ENCODE peak calls at places on chromosomes 13 and 19, in four cellular contexts. One of them, this sample, is unnamed.

GRCh38 chr19:6239401-6239844 is 40.4 kb downstream of the MLLT1 start:
- DNase-seq in NCI-H1436: no peak
- DNase-seq in aorta: peak
- DNase-seq in activated CD8-positive, alpha-beta memory T cell treated with anti-CD3 and anti-CD28 coated beads, Interleukin-2, amount 50 U/mL, for 48 hours: no peak
- DNase-seq in this sample: no peak

GRCh38 chr13:96020155-96020575 is 33.0 kb downstream of the UGGT2 start:
- DNase-seq in NCI-H1436: peak
- DNase-seq in aorta: no peak
- DNase-seq in activated CD8-positive, alpha-beta memory T cell treated with anti-CD3 and anti-CD28 coated beads, Interleukin-2, amount 50 U/mL, for 48 hours: no peak
- DNase-seq in this sample: peak

GRCh38 chr13:90623318-90624011 is 724.0 kb upstream of the MIR17HG start:
- DNase-seq in NCI-H1436: no peak
- DNase-seq in aorta: no peak
- DNase-seq in activated CD8-positive, alpha-beta memory T cell treated with anti-CD3 and anti-CD28 coated beads, Interleukin-2, amount 50 U/mL, for 48 hours: no peak
- DNase-seq in this sample: no peak

GRCh38 chr13:51000576-51001260 is 91.1 kb downstream of the RNASEH2B start:
- DNase-seq in NCI-H1436: peak
- DNase-seq in aorta: no peak
- DNase-seq in activated CD8-positive, alpha-beta memory T cell treated with anti-CD3 and anti-CD28 coated beads, Interleukin-2, amount 50 U/mL, for 48 hours: no peak
- DNase-seq in this sample: no peak

GRCh38 chr13:33582121-33582520 is 235.8 kb upstream of the RFC3 start:
- DNase-seq in NCI-H1436: no peak
- DNase-seq in aorta: no peak
- DNase-seq in activated CD8-positive, alpha-beta memory T cell treated with anti-CD3 and anti-CD28 coated beads, Interleukin-2, amount 50 U/mL, for 48 hours: no peak
- DNase-seq in this sample: no peak

GRCh38 chr19:45764487-45764886 is 4.6 kb downstream of the SIX5 start:
- DNase-seq in NCI-H1436: no peak
- DNase-seq in aorta: no peak
- DNase-seq in activated CD8-positive, alpha-beta memory T cell treated with anti-CD3 and anti-CD28 coated beads, Interleukin-2, amount 50 U/mL, for 48 hours: no peak
- DNase-seq in this sample: peak

GRCh38 chr19:48608798-48609263 is 2.3 kb downstream of the SPACA4 start:
- DNase-seq in NCI-H1436: peak
- DNase-seq in aorta: no peak
- DNase-seq in activated CD8-positive, alpha-beta memory T cell treated with anti-CD3 and anti-CD28 coated beads, Interleukin-2, amount 50 U/mL, for 48 hours: no peak
- DNase-seq in this sample: peak

GRCh38 chr13:66914155-66914554 is 316.0 kb downstream of the PCDH9 start:
- DNase-seq in NCI-H1436: no peak
- DNase-seq in aorta: no peak
- DNase-seq in activated CD8-positive, alpha-beta memory T cell treated with anti-CD3 and anti-CD28 coated beads, Interleukin-2, amount 50 U/mL, for 48 hours: no peak
- DNase-seq in this sample: no peak

GRCh38 chr19:13035820-13036365 is 40.6 kb downstream of the NFIX start:
- DNase-seq in NCI-H1436: no peak
- DNase-seq in aorta: no peak
- DNase-seq in activated CD8-positive, alpha-beta memory T cell treated with anti-CD3 and anti-CD28 coated beads, Interleukin-2, amount 50 U/mL, for 48 hours: no peak
- DNase-seq in this sample: no peak

GRCh38 chr19:46180701-46181385 is 32.8 kb downstream of the IGFL2 start:
- DNase-seq in NCI-H1436: no peak
- DNase-seq in aorta: no peak
- DNase-seq in activated CD8-positive, alpha-beta memory T cell treated with anti-CD3 and anti-CD28 coated beads, Interleukin-2, amount 50 U/mL, for 48 hours: no peak
- DNase-seq in this sample: no peak

GRCh38 chr19:4965061-4965460 is 3.9 kb upstream of the KDM4B start:
- DNase-seq in NCI-H1436: no peak
- DNase-seq in aorta: no peak
- DNase-seq in activated CD8-positive, alpha-beta memory T cell treated with anti-CD3 and anti-CD28 coated beads, Interleukin-2, amount 50 U/mL, for 48 hours: no peak
- DNase-seq in this sample: no peak

GRCh38 chr19:41420101-41420880 is 6.9 kb downstream of the B3GNT8 start:
- DNase-seq in NCI-H1436: no peak
- DNase-seq in aorta: no peak
- DNase-seq in activated CD8-positive, alpha-beta memory T cell treated with anti-CD3 and anti-CD28 coated beads, Interleukin-2, amount 50 U/mL, for 48 hours: no peak
- DNase-seq in this sample: no peak

GRCh38 chr13:96542986-96543385 is 451.3 kb downstream of the OXGR1 start:
- DNase-seq in NCI-H1436: no peak
- DNase-seq in aorta: no peak
- DNase-seq in activated CD8-positive, alpha-beta memory T cell treated with anti-CD3 and anti-CD28 coated beads, Interleukin-2, amount 50 U/mL, for 48 hours: no peak
- DNase-seq in this sample: no peak

GRCh38 chr13:49367640-49368431 is 76.0 kb downstream of the CAB39L start:
- DNase-seq in NCI-H1436: no peak
- DNase-seq in aorta: no peak
- DNase-seq in activated CD8-positive, alpha-beta memory T cell treated with anti-CD3 and anti-CD28 coated beads, Interleukin-2, amount 50 U/mL, for 48 hours: no peak
- DNase-seq in this sample: no peak

GRCh38 chr13:21435710-21436151 is 23.4 kb downstream of the ZDHHC20 start:
- DNase-seq in NCI-H1436: no peak
- DNase-seq in aorta: no peak
- DNase-seq in activated CD8-positive, alpha-beta memory T cell treated with anti-CD3 and anti-CD28 coated beads, Interleukin-2, amount 50 U/mL, for 48 hours: peak
- DNase-seq in this sample: no peak

GRCh38 chr19:51710163-51710562 is 13.6 kb downstream of the HAS1 start:
- DNase-seq in NCI-H1436: no peak
- DNase-seq in aorta: no peak
- DNase-seq in activated CD8-positive, alpha-beta memory T cell treated with anti-CD3 and anti-CD28 coated beads, Interleukin-2, amount 50 U/mL, for 48 hours: no peak
- DNase-seq in this sample: no peak

GRCh38 chr13:74975122-74975521 is 506.8 kb downstream of the TBC1D4 start:
- DNase-seq in NCI-H1436: no peak
- DNase-seq in aorta: no peak
- DNase-seq in activated CD8-positive, alpha-beta memory T cell treated with anti-CD3 and anti-CD28 coated beads, Interleukin-2, amount 50 U/mL, for 48 hours: no peak
- DNase-seq in this sample: no peak

GRCh38 chr13:80469841-80470378 is 129.0 kb upstream of the SPRY2 start:
- DNase-seq in NCI-H1436: no peak
- DNase-seq in aorta: peak
- DNase-seq in activated CD8-positive, alpha-beta memory T cell treated with anti-CD3 and anti-CD28 coated beads, Interleukin-2, amount 50 U/mL, for 48 hours: no peak
- DNase-seq in this sample: no peak

GRCh38 chr13:21053231-21053630 is 8.2 kb downstream of the LATS2 start:
- DNase-seq in NCI-H1436: no peak
- DNase-seq in aorta: no peak
- DNase-seq in activated CD8-positive, alpha-beta memory T cell treated with anti-CD3 and anti-CD28 coated beads, Interleukin-2, amount 50 U/mL, for 48 hours: no peak
- DNase-seq in this sample: no peak

GRCh38 chr13:38346764-38347163 is 2.9 kb upstream of the UFM1 start:
- DNase-seq in NCI-H1436: no peak
- DNase-seq in aorta: no peak
- DNase-seq in activated CD8-positive, alpha-beta memory T cell treated with anti-CD3 and anti-CD28 coated beads, Interleukin-2, amount 50 U/mL, for 48 hours: no peak
- DNase-seq in this sample: no peak

GRCh38 chr13:22198656-22199217 is 527.9 kb downstream of the FGF9 start:
- DNase-seq in NCI-H1436: no peak
- DNase-seq in aorta: no peak
- DNase-seq in activated CD8-positive, alpha-beta memory T cell treated with anti-CD3 and anti-CD28 coated beads, Interleukin-2, amount 50 U/mL, for 48 hours: no peak
- DNase-seq in this sample: no peak